ENCODE peak calls at places on chromosomes 12 and 14, in six cellular contexts. L is NCI-H1436; J is activated CD8-positive, alpha-beta memory T cell treated with anti-CD3 and anti-CD28 coated beads, Interleukin-2, amount 50 U/mL, for 4 hours; U is DMS153; I is GM06990; D is foreskin keratinocyte. M is an unnamed sample.

GRCh38 chr12:39816671-39817185 is 197.1 kb upstream of the ABCD2 start:
- DNase-seq in U (no peak), D (no peak), L (no peak), J (no peak), I (no peak), M (no peak)

GRCh38 chr12:49027846-49028245 is 9.3 kb upstream of the PRKAG1 start:
- DNase-seq in D (no peak), L (no peak), I (no peak), J (no peak), U (no peak), M (no peak)

GRCh38 chr12:49644620-49644994 is 21.2 kb downstream of the PRPF40B start:
- DNase-seq in D (peak), I (no peak), L (peak), J (peak), U (peak), M (peak)

GRCh38 chr14:64968167-64968566 is 4.0 kb downstream of the RAB15 start:
- DNase-seq in L (no peak), D (no peak), I (no peak), U (no peak), J (no peak), M (no peak)

GRCh38 chr12:78671295-78671694 is 193.3 kb upstream of the SYT1 start:
- DNase-seq in I (no peak), D (peak), J (no peak), U (no peak), L (no peak), M (no peak)

GRCh38 chr12:109307051-109307450 is 2.0 kb downstream of the FOXN4 start:
- DNase-seq in D (no peak), L (no peak), I (no peak), U (no peak), J (no peak), M (no peak)

GRCh38 chr12:623172-623864 is 39.9 kb downstream of the NINJ2 start:
- DNase-seq in D (no peak), U (no peak), J (no peak), I (no peak), L (no peak), M (no peak)

GRCh38 chr12:92439397-92439779 is 263.4 kb upstream of the PLEKHG7 start:
- DNase-seq in J (no peak), L (no peak), U (no peak), D (peak), I (no peak), M (no peak)

GRCh38 chr12:70045036-70045435 is 198.2 kb upstream of the CNOT2 start:
- DNase-seq in J (no peak), D (peak), L (no peak), I (no peak), U (no peak), M (no peak)

GRCh38 chr14:60642270-60642789 is 6.9 kb downstream of the SIX1 start:
- DNase-seq in L (no peak), D (no peak), U (no peak), I (no peak), J (no peak), M (peak)

GRCh38 chr12:75628511-75628910 is 117.1 kb upstream of the KRR1 start:
- DNase-seq in U (no peak), L (no peak), J (no peak), I (no peak), D (no peak), M (no peak)

GRCh38 chr14:95828649-95829265 is 47.9 kb upstream of the TUNAR start:
- DNase-seq in D (no peak), J (no peak), I (no peak), U (no peak), L (no peak), M (no peak)

GRCh38 chr14:64541971-64542838 is 1.7 kb downstream of the HSPA2 start:
- DNase-seq in D (no peak), J (no peak), I (peak), L (no peak), U (no peak), M (no peak)

GRCh38 chr12:65607271-65607880 is 216.9 kb upstream of the HMGA2 start:
- DNase-seq in D (no peak), L (no peak), U (no peak), J (no peak), I (no peak), M (no peak)

GRCh38 chr12:46770501-46771183 is 55.2 kb downstream of the SLC38A4 start:
- DNase-seq in J (no peak), I (no peak), D (no peak), L (no peak), U (no peak), M (no peak)

GRCh38 chr14:37167151-37168047 is 5.0 kb downstream of the SLC25A21 start:
- DNase-seq in J (no peak), L (no peak), U (no peak), D (no peak), I (no peak), M (no peak)

GRCh38 chr12:56115329-56115728 is 1.1 kb upstream of the RPL41 start:
- DNase-seq in D (peak), U (no peak), I (no peak), L (no peak), J (no peak), M (no peak)

GRCh38 chr12:48110691-48111315 is 4.9 kb upstream of the SENP1 start:
- DNase-seq in L (no peak), I (no peak), D (no peak), J (no peak), U (no peak), M (no peak)

GRCh38 chr12:6323340-6323994 is 13.0 kb downstream of the PLEKHG6 start:
- DNase-seq in D (peak), L (peak), J (peak), U (peak), I (peak), M (peak)

GRCh38 chr12:70920251-70920851 is at the start of gene PTPRR:
- DNase-seq in L (no peak), J (no peak), D (no peak), U (peak), I (no peak), M (peak)

M was measured in Peyer's patch.